ENCODE peak calls at places on chromosomes 2 and 18, in eight cellular contexts. Y, M, P, T, Z, D, A and V are unnamed samples.

GRCh38 chr18:5197461-5197860 is 404 bp upstream of the AKAIN1 start:
- DNase-seq in P (no peak), Y (no peak), T (no peak), Z (no peak), A (no peak), M (no peak), D (no peak), V (no peak)

GRCh38 chr2:109180786-109181185 is 51.8 kb downstream of the SH3RF3 start:
- DNase-seq in D (no peak), P (no peak), M (no peak), T (peak), Z (no peak), A (no peak), Y (no peak), V (no peak)

GRCh38 chr18:48408727-48409590 is at the start of gene ZBTB7C:
- DNase-seq in M (no peak), T (peak), Y (peak), D (peak), Z (peak), A (peak), P (peak), V (no peak)

GRCh38 chr2:120293123-120293990 is 40.7 kb downstream of the RALB start:
- DNase-seq in D (no peak), A (no peak), Y (no peak), Z (no peak), M (no peak), T (peak), P (no peak), V (no peak)

GRCh38 chr18:33870059-33870458 is 292.0 kb downstream of the ASXL3 start:
- DNase-seq in T (no peak), Y (no peak), P (no peak), D (no peak), M (no peak), A (no peak), Z (no peak), V (no peak)

GRCh38 chr2:54680397-54681032 is 42.9 kb upstream of the EML6 start:
- DNase-seq in A (no peak), M (peak), T (peak), P (no peak), Y (no peak), Z (peak), D (no peak), V (no peak)

GRCh38 chr2:172704072-172704936 is 31.3 kb upstream of the RAPGEF4 start:
- DNase-seq in P (no peak), A (peak), Y (peak), Z (peak), D (peak), M (no peak), T (peak), V (no peak)

GRCh38 chr2:151251012-151251411 is 10.7 kb downstream of the RBM43 start:
- DNase-seq in Z (peak), P (no peak), D (no peak), T (peak), M (no peak), A (no peak), Y (no peak), V (no peak)

GRCh38 chr18:62081248-62081647 is 105.6 kb downstream of the PIGN start:
- DNase-seq in Z (no peak), P (no peak), Y (no peak), T (no peak), A (no peak), D (no peak), M (no peak), V (no peak)

GRCh38 chr2:174789001-174789400 is 24.7 kb upstream of the CHRNA1 start:
- DNase-seq in Z (no peak), A (no peak), M (no peak), D (no peak), P (no peak), Y (no peak), T (no peak), V (no peak)

GRCh38 chr2:86087936-86088850 is 17.5 kb downstream of the POLR1A start:
- DNase-seq in Z (no peak), M (no peak), Y (no peak), P (no peak), A (no peak), D (no peak), T (no peak), V (no peak)

GRCh38 chr2:174901075-174901474 is 104.1 kb downstream of the CHN1 start:
- DNase-seq in P (no peak), Z (peak), T (peak), A (no peak), M (no peak), D (no peak), Y (no peak), V (no peak)